ENCODE peak calls at places on chromosomes 6 and 20, in nine cellular contexts. F is astrocyte, Z is stomach, J is NB4, C is LHCN-M2, T is anterior cingulate cortex, M is kidney tubule cell, B is type B pancreatic cell, Q is head of caudate nucleus. L is an unnamed sample.

GRCh38 chr6:24930386-24930785 is 5.4 kb downstream of the RIPOR2 start:
- DNase-seq in F (peak), Z (no peak), J (no peak), C (no peak), T (no peak), M (peak), B (no peak), Q (peak), L (peak)

GRCh38 chr6:106825156-106825555 is 149.4 kb downstream of the CD24 start:
- DNase-seq in F (peak), Z (no peak), J (no peak), C (peak), T (no peak), M (peak), B (no peak), Q (no peak), L (no peak)

GRCh38 chr6:57255451-57256181 is 33.5 kb upstream of the RAB23 start:
- DNase-seq in F (no peak), Z (no peak), J (no peak), C (no peak), T (no peak), M (no peak), B (no peak), Q (no peak), L (no peak)

GRCh38 chr20:63081831-63082230 is 75.1 kb upstream of the BHLHE23 start:
- DNase-seq in F (no peak), Z (no peak), J (no peak), C (no peak), T (no peak), M (no peak), B (no peak), Q (no peak), L (no peak)

GRCh38 chr20:19887566-19888268 is 129.4 kb upstream of the NAA20 start:
- DNase-seq in F (peak), Z (no peak), J (no peak), C (no peak), T (no peak), M (no peak), B (no peak), Q (no peak), L (no peak)

GRCh38 chr6:11682525-11682924 is 96.1 kb downstream of the ADTRP start:
- DNase-seq in F (peak), Z (no peak), J (no peak), C (peak), T (no peak), M (no peak), B (no peak), Q (no peak), L (no peak)

GRCh38 chr6:8337147-8337546 is 98.2 kb downstream of the SLC35B3 start:
- DNase-seq in F (no peak), Z (no peak), J (no peak), C (no peak), T (no peak), M (no peak), B (no peak), Q (no peak), L (no peak)

GRCh38 chr20:6882911-6883310 is 115.4 kb downstream of the BMP2 start:
- DNase-seq in F (peak), Z (no peak), J (no peak), C (no peak), T (no peak), M (peak), B (no peak), Q (no peak), L (no peak)

GRCh38 chr6:77143659-77144447 is 319.4 kb downstream of the HTR1B start:
- DNase-seq in F (no peak), Z (no peak), J (no peak), C (no peak), T (no peak), M (no peak), B (no peak), Q (no peak), L (no peak)

GRCh38 chr6:7784248-7784647 is 58.3 kb downstream of the BMP6 start:
- DNase-seq in F (no peak), Z (no peak), J (no peak), C (no peak), T (no peak), M (no peak), B (no peak), Q (peak), L (no peak)

GRCh38 chr6:113361014-113361645 is 496.0 kb upstream of the MARCKS start:
- DNase-seq in F (peak), Z (no peak), J (peak), C (peak), T (no peak), M (peak), B (no peak), Q (no peak), L (peak)

GRCh38 chr6:25312703-25313102 is 33.5 kb downstream of the CARMIL1 start:
- DNase-seq in F (peak), Z (no peak), J (no peak), C (peak), T (no peak), M (peak), B (no peak), Q (no peak), L (peak)

GRCh38 chr20:56001890-56002289 is 3.4 kb downstream of the CBLN4 start:
- DNase-seq in F (no peak), Z (no peak), J (no peak), C (no peak), T (no peak), M (no peak), B (no peak), Q (no peak), L (no peak)

GRCh38 chr6:41416165-41416837 is 80.9 kb downstream of the NCR2 start:
- DNase-seq in F (no peak), Z (no peak), J (no peak), C (no peak), T (no peak), M (no peak), B (no peak), Q (peak), L (no peak)

GRCh38 chr6:124964084-124964763 is 2.0 kb downstream of the RNF217 start:
- DNase-seq in F (peak), Z (no peak), J (no peak), C (peak), T (no peak), M (peak), B (no peak), Q (peak), L (no peak)

GRCh38 chr6:13486679-13487121 is 700 bp downstream of the GFOD1 start:
- DNase-seq in F (peak), Z (peak), J (peak), C (peak), T (peak), M (peak), B (peak), Q (peak), L (peak)

GRCh38 chr6:26400626-26401025 is 1.4 kb upstream of the BTN3A1 start:
- DNase-seq in F (no peak), Z (no peak), J (peak), C (no peak), T (no peak), M (no peak), B (no peak), Q (no peak), L (no peak)

GRCh38 chr20:46438156-46438750 is 31.8 kb upstream of the ELMO2 start:
- DNase-seq in F (peak), Z (no peak), J (peak), C (peak), T (peak), M (peak), B (no peak), Q (peak), L (peak)

GRCh38 chr6:34519971-34520644 is 36.0 kb downstream of the SPDEF start:
- DNase-seq in F (no peak), Z (no peak), J (no peak), C (no peak), T (no peak), M (no peak), B (no peak), Q (no peak), L (no peak)

GRCh38 chr6:111417181-111417585 is 65.8 kb downstream of the REV3L start:
- DNase-seq in F (peak), Z (no peak), J (no peak), C (peak), T (peak), M (no peak), B (no peak), Q (peak), L (no peak)

GRCh38 chr6:35427851-35428321 is 24.3 kb upstream of the FANCE start:
- DNase-seq in F (peak), Z (no peak), J (no peak), C (peak), T (no peak), M (no peak), B (no peak), Q (no peak), L (peak)

GRCh38 chr20:62736026-62736406 is 27.4 kb downstream of the NTSR1 start:
- DNase-seq in F (no peak), Z (no peak), J (no peak), C (no peak), T (no peak), M (no peak), B (no peak), Q (no peak), L (no peak)

GRCh38 chr20:34621383-34622367 is 55.2 kb downstream of the PIGU start:
- DNase-seq in F (no peak), Z (no peak), J (peak), C (peak), T (no peak), M (no peak), B (no peak), Q (no peak), L (peak)

GRCh38 chr20:59748555-59749292 is 144.4 kb downstream of the PHACTR3 start:
- DNase-seq in F (peak), Z (no peak), J (no peak), C (no peak), T (no peak), M (no peak), B (no peak), Q (no peak), L (no peak)

GRCh38 chr20:22684072-22684762 is 99.8 kb upstream of the FOXA2 start:
- DNase-seq in F (peak), Z (peak), J (peak), C (peak), T (peak), M (peak), B (no peak), Q (peak), L (peak)

GRCh38 chr6:163683105-163683622 is 268.6 kb downstream of the QKI start:
- DNase-seq in F (no peak), Z (no peak), J (no peak), C (no peak), T (no peak), M (no peak), B (no peak), Q (no peak), L (no peak)

L was measured in brain microvascular endothelial cell.